ENCODE peak calls at places on chromosome 5, in ten cellular contexts. Q is fibroblast of pulmonary artery; G is AG20443; A is endodermal cell; Z is iPS-NIHi11; O is caudate nucleus; P is prostate gland; E is CD4-positive, CD25-positive, alpha-beta regulatory T cell; J is non-pigmented ciliary epithelial cell; C is substantia nigra. Y is an unnamed sample.

GRCh38 chr5:133870661-133871060 is 97.8 kb downstream of the C5orf15 start:
- DNase-seq in Q (peak), C (no peak), Z (no peak), A (no peak), G (peak), P (no peak), O (no peak), E (no peak), J (peak), Y (peak)

GRCh38 chr5:127012933-127013332 is 17.4 kb downstream of the MARCHF3 start:
- DNase-seq in P (no peak), J (no peak), E (no peak), G (peak), C (no peak), A (no peak), O (no peak), Q (peak), Z (no peak), Y (no peak)

GRCh38 chr5:61966991-61967390 is 339.0 kb upstream of the KIF2A start:
- DNase-seq in E (no peak), J (no peak), Z (no peak), A (peak), P (no peak), C (no peak), Q (no peak), O (no peak), G (no peak), Y (no peak)

GRCh38 chr5:160565376-160565775 is 143.7 kb downstream of the PTTG1 start:
- DNase-seq in O (no peak), C (no peak), G (no peak), J (no peak), Z (no peak), P (no peak), Q (no peak), A (peak), E (no peak), Y (no peak)

GRCh38 chr5:59562756-59563389 is 330.7 kb downstream of the PDE4D start:
- DNase-seq in Q (peak), Z (peak), J (no peak), C (no peak), A (peak), E (no peak), O (no peak), P (no peak), G (peak), Y (peak)

GRCh38 chr5:131423056-131423455 is 159.2 kb downstream of the CDC42SE2 start:
- DNase-seq in O (no peak), C (no peak), P (no peak), J (no peak), E (no peak), Z (peak), A (no peak), Q (peak), G (peak), Y (no peak)

GRCh38 chr5:177336112-177336511 is 15.4 kb downstream of the LMAN2 start:
- DNase-seq in P (no peak), Z (no peak), G (no peak), A (no peak), Q (peak), E (no peak), J (no peak), C (no peak), O (no peak), Y (peak)

GRCh38 chr5:146538441-146538840 is 22.5 kb upstream of the GPR151 start:
- DNase-seq in C (no peak), G (no peak), A (no peak), O (no peak), Q (no peak), P (no peak), Z (no peak), J (no peak), E (no peak), Y (no peak)

GRCh38 chr5:140546851-140547507 is 483 bp upstream of the EIF4EBP3 start:
- DNase-seq in A (peak), P (no peak), Z (no peak), G (no peak), J (no peak), C (no peak), Q (no peak), O (no peak), E (no peak), Y (peak)

GRCh38 chr5:53335115-53335514 is 145.3 kb upstream of the FST start:
- DNase-seq in O (no peak), C (no peak), Q (peak), E (no peak), G (no peak), P (no peak), Z (no peak), J (no peak), A (peak), Y (no peak)

GRCh38 chr5:5497132-5497748 is 74.8 kb downstream of the ICE1 start:
- DNase-seq in O (peak), Q (peak), J (peak), P (peak), Z (peak), C (peak), A (peak), E (no peak), G (peak), Y (peak)

GRCh38 chr5:141359790-141360426 is at the start of gene PCDHGB2:
- DNase-seq in A (peak), Q (peak), C (no peak), O (no peak), E (no peak), Z (peak), P (no peak), G (peak), J (no peak), Y (no peak)

GRCh38 chr5:127723571-127723970 is 20.4 kb downstream of the CCDC192 start:
- DNase-seq in P (peak), Q (peak), O (no peak), J (no peak), A (no peak), E (no peak), C (no peak), G (no peak), Z (no peak), Y (no peak)

GRCh38 chr5:134692722-134693121 is 44.1 kb downstream of the SEC24A start:
- DNase-seq in G (no peak), Q (no peak), A (no peak), E (no peak), C (no peak), J (no peak), Z (no peak), O (no peak), P (no peak), Y (no peak)

GRCh38 chr5:64295100-64295499 is 129.5 kb downstream of the RNF180 start:
- DNase-seq in G (no peak), J (no peak), Z (no peak), O (no peak), E (no peak), A (no peak), P (no peak), Q (no peak), C (no peak), Y (no peak)

GRCh38 chr5:38845555-38846378 is at the start of gene OSMR:
- DNase-seq in A (peak), C (no peak), J (peak), Z (peak), O (peak), G (peak), E (no peak), Q (peak), P (peak), Y (peak)

GRCh38 chr5:57863661-57864060 is 381.1 kb upstream of the ACTBL2 start:
- DNase-seq in J (no peak), A (no peak), E (no peak), O (no peak), P (no peak), Q (peak), Z (no peak), G (peak), C (no peak), Y (no peak)

GRCh38 chr5:170467000-170467707 is 36.7 kb upstream of the KCNIP1 start:
- DNase-seq in P (no peak), J (peak), C (no peak), E (no peak), Z (no peak), O (no peak), Q (peak), A (no peak), G (peak), Y (peak)

GRCh38 chr5:109529987-109530386 is 120.2 kb upstream of the PJA2 start:
- DNase-seq in G (no peak), Z (no peak), C (no peak), A (no peak), P (no peak), E (no peak), J (no peak), Q (no peak), O (no peak), Y (no peak)

GRCh38 chr5:125038477-125038876 is 292.0 kb upstream of the ZNF608 start:
- DNase-seq in J (no peak), G (no peak), C (no peak), E (no peak), O (no peak), Q (no peak), A (no peak), P (no peak), Z (no peak), Y (no peak)

GRCh38 chr5:159208508-159209437 is 580 bp downstream of the RNF145 start:
- DNase-seq in A (peak), Q (peak), Z (peak), O (no peak), J (no peak), E (no peak), P (peak), C (peak), G (peak), Y (peak)

GRCh38 chr5:179154991-179155955 is 95.1 kb downstream of the ZNF354C start:
- DNase-seq in G (no peak), Q (no peak), C (no peak), Z (no peak), P (no peak), O (no peak), E (no peak), J (no peak), A (peak), Y (peak)

GRCh38 chr5:149498724-149499336 is 52.4 kb downstream of the CSNK1A1 start:
- DNase-seq in P (no peak), C (no peak), Z (no peak), J (no peak), Q (no peak), A (no peak), O (no peak), G (no peak), E (no peak), Y (no peak)

GRCh38 chr5:91139572-91140200 is 243.4 kb downstream of the ARRDC3 start:
- DNase-seq in C (no peak), Z (no peak), J (no peak), G (no peak), A (no peak), O (no peak), P (no peak), Q (no peak), E (no peak), Y (no peak)

GRCh38 chr5:31449175-31449574 is 82.7 kb downstream of the DROSHA start:
- DNase-seq in Z (no peak), O (peak), G (peak), E (no peak), A (no peak), P (no peak), Q (peak), J (no peak), C (no peak), Y (no peak)

GRCh38 chr5:122154910-122155309 is 25.6 kb downstream of the ZNF474 start:
- DNase-seq in Z (no peak), G (peak), Q (peak), O (no peak), J (peak), A (no peak), P (no peak), E (no peak), C (no peak), Y (no peak)

GRCh38 chr5:99900302-99900811 is 634.8 kb upstream of the FAM174A start:
- DNase-seq in Z (no peak), G (no peak), A (no peak), J (peak), P (no peak), E (no peak), C (no peak), O (no peak), Q (peak), Y (no peak)

GRCh38 chr5:8615142-8615858 is 746.4 kb downstream of the MTRR start:
- DNase-seq in O (no peak), Q (no peak), G (no peak), P (no peak), Z (no peak), J (no peak), E (no peak), C (no peak), A (no peak), Y (no peak)

GRCh38 chr5:109354761-109355160 is 55.0 kb downstream of the PJA2 start:
- DNase-seq in P (no peak), C (no peak), E (no peak), J (no peak), O (no peak), A (no peak), Q (no peak), Z (no peak), G (no peak), Y (peak)

GRCh38 chr5:42929871-42930270 is 110.2 kb downstream of the ANXA2R start:
- DNase-seq in Z (no peak), E (no peak), C (no peak), O (no peak), J (no peak), Q (peak), A (no peak), P (no peak), G (no peak), Y (no peak)

GRCh38 chr5:137888875-137889759 is at the start of gene PKD2L2:
- DNase-seq in O (peak), E (peak), Q (peak), G (peak), A (peak), C (peak), Z (peak), J (peak), P (peak), Y (peak)

GRCh38 chr5:91641730-91642350 is 258.7 kb upstream of the ARRDC3 start:
- DNase-seq in A (no peak), J (peak), O (no peak), E (no peak), P (no peak), Z (peak), C (no peak), G (peak), Q (peak), Y (no peak)

GRCh38 chr5:151156732-151157402 is 712 bp downstream of the ANXA6 start:
- DNase-seq in G (peak), E (no peak), C (no peak), P (no peak), A (peak), O (no peak), J (no peak), Z (peak), Q (no peak), Y (no peak)

GRCh38 chr5:138230261-138230660 is 17.1 kb upstream of the CDC23 start:
- DNase-seq in Q (peak), O (no peak), Z (no peak), G (peak), P (no peak), J (no peak), A (peak), C (no peak), E (no peak), Y (no peak)

GRCh38 chr5:154729613-154730012 is 25.6 kb upstream of the LARP1 start:
- DNase-seq in Z (no peak), J (no peak), O (no peak), A (no peak), Q (peak), E (no peak), G (no peak), C (no peak), P (no peak), Y (peak)

GRCh38 chr5:33939863-33940262 is 3.7 kb downstream of the RXFP3 start:
- DNase-seq in J (peak), A (no peak), O (peak), Z (no peak), Q (peak), E (no peak), C (no peak), P (no peak), G (peak), Y (no peak)

Y was measured in body of pancreas.